ENCODE peak calls at places on chromosomes 5 and 9, in four cellular contexts. One of them, this sample, is unnamed.

GRCh38 chr9:36163049-36163839 is 5.9 kb upstream of the CCIN start:
- DNase-seq in IMR-90: peak
- DNase-seq in tibial artery: peak
- DNase-seq in AG10803: peak
- DNase-seq in this sample: peak

GRCh38 chr9:117414220-117414905 is 494 bp downstream of the ASTN2 start:
- DNase-seq in IMR-90: no peak
- DNase-seq in tibial artery: no peak
- DNase-seq in AG10803: peak
- DNase-seq in this sample: no peak

GRCh38 chr9:129280236-129281231 is 102.5 kb upstream of the IER5L start:
- DNase-seq in IMR-90: no peak
- DNase-seq in tibial artery: peak
- DNase-seq in AG10803: no peak
- DNase-seq in this sample: no peak

GRCh38 chr5:17816947-17817346 is 182.7 kb downstream of the TAF11L14 start:
- DNase-seq in IMR-90: peak
- DNase-seq in tibial artery: no peak
- DNase-seq in AG10803: no peak
- DNase-seq in this sample: no peak

GRCh38 chr9:26949604-26950003 is 2.6 kb upstream of the PLAA start:
- DNase-seq in IMR-90: peak
- DNase-seq in tibial artery: no peak
- DNase-seq in AG10803: no peak
- DNase-seq in this sample: peak

GRCh38 chr9:134377976-134378375 is 51.7 kb downstream of the RXRA start:
- DNase-seq in IMR-90: no peak
- DNase-seq in tibial artery: peak
- DNase-seq in AG10803: peak
- DNase-seq in this sample: no peak

GRCh38 chr5:141960018-141960417 is 2.0 kb upstream of the PCDH12 start:
- DNase-seq in IMR-90: no peak
- DNase-seq in tibial artery: no peak
- DNase-seq in AG10803: no peak
- DNase-seq in this sample: no peak

GRCh38 chr9:108168451-108168850 is 678.9 kb upstream of the KLF4 start:
- DNase-seq in IMR-90: peak
- DNase-seq in tibial artery: peak
- DNase-seq in AG10803: peak
- DNase-seq in this sample: peak

GRCh38 chr9:107566596-107566995 is 77.0 kb upstream of the KLF4 start:
- DNase-seq in IMR-90: peak
- DNase-seq in tibial artery: no peak
- DNase-seq in AG10803: peak
- DNase-seq in this sample: no peak

GRCh38 chr5:91312698-91313097 is 70.4 kb downstream of the ARRDC3 start:
- DNase-seq in IMR-90: no peak
- DNase-seq in tibial artery: no peak
- DNase-seq in AG10803: peak
- DNase-seq in this sample: peak

GRCh38 chr9:111926421-111926875 is 29.8 kb downstream of the UGCG start:
- DNase-seq in IMR-90: peak
- DNase-seq in tibial artery: peak
- DNase-seq in AG10803: peak
- DNase-seq in this sample: peak

GRCh38 chr5:116084231-116084630 is 594 bp upstream of the COMMD10 start:
- DNase-seq in IMR-90: peak
- DNase-seq in tibial artery: no peak
- DNase-seq in AG10803: peak
- DNase-seq in this sample: peak

GRCh38 chr9:95098391-95098921 is 219.1 kb downstream of the FANCC start:
- DNase-seq in IMR-90: no peak
- DNase-seq in tibial artery: no peak
- DNase-seq in AG10803: no peak
- DNase-seq in this sample: no peak

GRCh38 chr5:179668404-179668803 is 12.4 kb downstream of the CBY3 start:
- DNase-seq in IMR-90: peak
- DNase-seq in tibial artery: no peak
- DNase-seq in AG10803: peak
- DNase-seq in this sample: peak

GRCh38 chr5:78533356-78533755 is 115.2 kb downstream of the LHFPL2 start:
- DNase-seq in IMR-90: peak
- DNase-seq in tibial artery: no peak
- DNase-seq in AG10803: no peak
- DNase-seq in this sample: peak

GRCh38 chr5:120254385-120254784 is 209.7 kb upstream of the PRR16 start:
- DNase-seq in IMR-90: no peak
- DNase-seq in tibial artery: no peak
- DNase-seq in AG10803: no peak
- DNase-seq in this sample: no peak

GRCh38 chr5:3285621-3286020 is 310.0 kb upstream of the IRX1 start:
- DNase-seq in IMR-90: no peak
- DNase-seq in tibial artery: no peak
- DNase-seq in AG10803: no peak
- DNase-seq in this sample: no peak

GRCh38 chr9:3237121-3237520 is 288.7 kb downstream of the RFX3 start:
- DNase-seq in IMR-90: no peak
- DNase-seq in tibial artery: no peak
- DNase-seq in AG10803: peak
- DNase-seq in this sample: no peak

GRCh38 chr9:3238241-3238640 is 287.6 kb downstream of the RFX3 start:
- DNase-seq in IMR-90: peak
- DNase-seq in tibial artery: no peak
- DNase-seq in AG10803: peak
- DNase-seq in this sample: no peak

GRCh38 chr9:3241290-3241689 is 284.5 kb downstream of the RFX3 start:
- DNase-seq in IMR-90: no peak
- DNase-seq in tibial artery: no peak
- DNase-seq in AG10803: no peak
- DNase-seq in this sample: peak

GRCh38 chr9:3240651-3241268 is 285.0 kb downstream of the RFX3 start:
- DNase-seq in IMR-90: peak
- DNase-seq in tibial artery: peak
- DNase-seq in AG10803: peak
- DNase-seq in this sample: peak

GRCh38 chr9:3239240-3239639 is 286.6 kb downstream of the RFX3 start:
- DNase-seq in IMR-90: no peak
- DNase-seq in tibial artery: no peak
- DNase-seq in AG10803: no peak
- DNase-seq in this sample: no peak
- H3K4me3 ChIP-seq in IMR-90: no peak
- H3K4me3 ChIP-seq in tibial artery: no peak
- H3K4me3 ChIP-seq in AG10803: no peak
- H3K4me3 ChIP-seq in this sample: no peak

GRCh38 chr5:105503950-105504349 is 1941.4 kb upstream of the NUDT12 start:
- DNase-seq in IMR-90: peak
- DNase-seq in tibial artery: no peak
- DNase-seq in AG10803: no peak
- DNase-seq in this sample: peak
- TF ChIP-seq CTCF in IMR-90: no peak
- TF ChIP-seq CTCF in tibial artery: no peak
- TF ChIP-seq CTCF in AG10803: no peak
- TF ChIP-seq CTCF in this sample: no peak

DNA sequence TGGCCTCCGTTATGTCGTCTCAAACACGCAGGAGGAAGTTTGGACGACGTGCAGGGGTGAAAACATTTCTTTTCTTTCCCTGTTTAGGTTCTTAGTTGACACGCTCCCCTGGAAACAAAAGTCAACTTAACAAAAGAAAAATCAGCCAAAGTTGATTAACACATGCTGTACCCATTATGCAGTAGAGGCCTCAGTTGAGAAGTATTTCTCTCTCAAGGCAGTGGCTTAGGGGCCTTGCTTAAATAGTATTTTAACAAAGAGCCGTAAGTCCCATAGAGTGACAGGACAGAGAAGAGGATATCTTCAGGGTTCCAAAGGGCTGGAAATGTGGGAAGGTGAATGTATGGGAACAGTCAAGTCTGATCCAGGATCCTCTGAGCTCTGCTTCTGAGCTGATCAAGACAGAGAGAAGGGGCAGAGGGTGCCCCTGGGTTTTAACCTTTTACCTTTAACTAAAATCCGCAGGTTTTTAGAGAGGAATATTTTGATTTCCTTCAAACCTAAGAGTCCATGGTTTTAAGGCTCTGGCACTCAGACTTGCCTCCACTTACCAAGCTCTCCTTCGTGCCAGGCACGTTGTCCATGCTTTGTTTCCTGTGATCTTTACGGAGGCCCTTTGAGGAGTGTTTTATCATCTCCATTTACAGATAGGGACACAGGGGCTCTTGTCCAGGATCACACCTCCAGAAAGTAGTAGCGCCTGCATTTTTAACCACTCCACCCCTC is 629 bp upstream of the CD74 start:
- DNase-seq in IMR-90: no peak
- DNase-seq in tibial artery: no peak
- DNase-seq in AG10803: no peak
- DNase-seq in this sample: no peak
- H3K4me3 ChIP-seq in IMR-90: no peak
- H3K4me3 ChIP-seq in tibial artery: peak
- H3K4me3 ChIP-seq in AG10803: no peak
- H3K4me3 ChIP-seq in this sample: no peak

DNA sequence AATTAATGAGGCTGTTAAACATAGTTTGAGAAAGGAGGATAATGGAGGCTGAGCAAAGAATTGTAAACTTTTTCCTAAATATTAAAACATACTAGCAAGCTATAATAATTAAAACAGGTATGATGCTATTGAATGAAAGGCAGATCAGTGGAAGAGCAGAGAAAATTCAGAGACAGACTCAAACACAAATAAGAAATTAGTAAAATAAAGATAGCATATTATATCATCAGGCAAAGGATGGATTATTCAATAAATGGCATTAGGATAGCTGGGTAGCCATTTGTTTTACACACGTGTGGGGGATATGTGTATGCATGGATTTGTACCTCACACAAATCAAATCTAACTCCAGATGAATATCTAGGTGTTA is 50.6 kb downstream of the MRPS27 start:
- DNase-seq in IMR-90: no peak
- DNase-seq in tibial artery: no peak
- DNase-seq in AG10803: no peak
- DNase-seq in this sample: no peak
- TF ChIP-seq CTCF in IMR-90: no peak
- TF ChIP-seq CTCF in tibial artery: no peak
- TF ChIP-seq CTCF in AG10803: no peak
- TF ChIP-seq CTCF in this sample: no peak

GRCh38 chr5:125698420-125698819 is 724.8 kb upstream of the GRAMD2B start:
- DNase-seq in IMR-90: no peak
- DNase-seq in tibial artery: no peak
- DNase-seq in AG10803: no peak
- DNase-seq in this sample: no peak

GRCh38 chr5:125703616-125704015 is 719.6 kb upstream of the GRAMD2B start:
- DNase-seq in IMR-90: peak
- DNase-seq in tibial artery: no peak
- DNase-seq in AG10803: no peak
- DNase-seq in this sample: no peak

GRCh38 chr5:125699860-125700259 is 723.3 kb upstream of the GRAMD2B start:
- DNase-seq in IMR-90: no peak
- DNase-seq in tibial artery: no peak
- DNase-seq in AG10803: no peak
- DNase-seq in this sample: no peak

GRCh38 chr5:125696762-125697161 is 726.4 kb upstream of the GRAMD2B start:
- DNase-seq in IMR-90: peak
- DNase-seq in tibial artery: no peak
- DNase-seq in AG10803: peak
- DNase-seq in this sample: peak

GRCh38 chr5:125700380-125700856 is 722.8 kb upstream of the GRAMD2B start:
- DNase-seq in IMR-90: no peak
- DNase-seq in tibial artery: no peak
- DNase-seq in AG10803: peak
- DNase-seq in this sample: no peak
- H3K4me3 ChIP-seq in IMR-90: no peak
- H3K4me3 ChIP-seq in tibial artery: no peak
- H3K4me3 ChIP-seq in AG10803: no peak
- H3K4me3 ChIP-seq in this sample: no peak

GRCh38 chr5:73027361-73027760 is 71.5 kb downstream of the FCHO2 start:
- DNase-seq in IMR-90: no peak
- DNase-seq in tibial artery: no peak
- DNase-seq in AG10803: no peak
- DNase-seq in this sample: no peak
- TF ChIP-seq CTCF in IMR-90: no peak
- TF ChIP-seq CTCF in tibial artery: no peak
- TF ChIP-seq CTCF in AG10803: peak
- TF ChIP-seq CTCF in this sample: no peak

GRCh38 chr9:14245901-14246525 is 67.9 kb downstream of the NFIB start:
- DNase-seq in IMR-90: peak
- DNase-seq in tibial artery: no peak
- DNase-seq in AG10803: peak
- DNase-seq in this sample: peak
- H3K4me3 ChIP-seq in IMR-90: no peak
- H3K4me3 ChIP-seq in tibial artery: no peak
- H3K4me3 ChIP-seq in AG10803: no peak
- H3K4me3 ChIP-seq in this sample: no peak

GRCh38 chr9:739362-739761 is 102.1 kb upstream of the DMRT1 start:
- DNase-seq in IMR-90: peak
- DNase-seq in tibial artery: no peak
- DNase-seq in AG10803: no peak
- DNase-seq in this sample: no peak
- TF ChIP-seq CTCF in IMR-90: no peak
- TF ChIP-seq CTCF in tibial artery: no peak
- TF ChIP-seq CTCF in AG10803: no peak
- TF ChIP-seq CTCF in this sample: no peak

GRCh38 chr5:128356011-128356410 is 182.0 kb downstream of the FBN2 start:
- DNase-seq in IMR-90: no peak
- DNase-seq in tibial artery: no peak
- DNase-seq in AG10803: no peak
- DNase-seq in this sample: no peak
- H3K4me3 ChIP-seq in IMR-90: no peak
- H3K4me3 ChIP-seq in tibial artery: no peak
- H3K4me3 ChIP-seq in AG10803: no peak
- H3K4me3 ChIP-seq in this sample: no peak

GRCh38 chr5:61362796-61363364 is 30.8 kb downstream of the ZSWIM6 start:
- DNase-seq in IMR-90: peak
- DNase-seq in tibial artery: no peak
- DNase-seq in AG10803: peak
- DNase-seq in this sample: peak
- TF ChIP-seq CTCF in IMR-90: peak
- TF ChIP-seq CTCF in tibial artery: no peak
- TF ChIP-seq CTCF in AG10803: peak
- TF ChIP-seq CTCF in this sample: peak

This sample was measured in cardiac fibroblast.